ENCODE peak calls at places on chromosomes 5 and 9, in seven cellular contexts. One of them, this sample, is unnamed.

GRCh38 chr9:13360188-13360587 is 80.7 kb upstream of the MPDZ start:
- DNase-seq in RWPE1: no peak
- DNase-seq in epithelial cell of proximal tubule: no peak
- DNase-seq in transverse colon: no peak
- DNase-seq in pancreas: no peak
- DNase-seq in T1000: no peak
- DNase-seq in anterior cingulate cortex: no peak
- DNase-seq in this sample: no peak

GRCh38 chr9:69785757-69786156 is 25.9 kb upstream of the PTAR1 start:
- DNase-seq in RWPE1: peak
- DNase-seq in epithelial cell of proximal tubule: no peak
- DNase-seq in transverse colon: no peak
- DNase-seq in pancreas: no peak
- DNase-seq in T1000: no peak
- DNase-seq in anterior cingulate cortex: no peak
- DNase-seq in this sample: no peak

GRCh38 chr5:135457424-135458071 is 5.4 kb upstream of the TIFAB start:
- DNase-seq in RWPE1: peak
- DNase-seq in epithelial cell of proximal tubule: no peak
- DNase-seq in transverse colon: peak
- DNase-seq in pancreas: peak
- DNase-seq in T1000: no peak
- DNase-seq in anterior cingulate cortex: no peak
- DNase-seq in this sample: peak

GRCh38 chr5:139475865-139476651 is 5.3 kb downstream of the SMIM33 start:
- DNase-seq in RWPE1: no peak
- DNase-seq in epithelial cell of proximal tubule: no peak
- DNase-seq in transverse colon: no peak
- DNase-seq in pancreas: no peak
- DNase-seq in T1000: no peak
- DNase-seq in anterior cingulate cortex: no peak
- DNase-seq in this sample: no peak

GRCh38 chr9:33245341-33245740 is 5.4 kb downstream of the SPINK4 start:
- DNase-seq in RWPE1: no peak
- DNase-seq in epithelial cell of proximal tubule: no peak
- DNase-seq in transverse colon: no peak
- DNase-seq in pancreas: no peak
- DNase-seq in T1000: no peak
- DNase-seq in anterior cingulate cortex: no peak
- DNase-seq in this sample: no peak

GRCh38 chr5:175748650-175749049 is 90.8 kb downstream of the HRH2 start:
- DNase-seq in RWPE1: no peak
- DNase-seq in epithelial cell of proximal tubule: no peak
- DNase-seq in transverse colon: no peak
- DNase-seq in pancreas: no peak
- DNase-seq in T1000: no peak
- DNase-seq in anterior cingulate cortex: no peak
- DNase-seq in this sample: no peak

GRCh38 chr5:91229031-91229623 is 154.0 kb downstream of the ARRDC3 start:
- DNase-seq in RWPE1: peak
- DNase-seq in epithelial cell of proximal tubule: no peak
- DNase-seq in transverse colon: no peak
- DNase-seq in pancreas: no peak
- DNase-seq in T1000: no peak
- DNase-seq in anterior cingulate cortex: no peak
- DNase-seq in this sample: no peak

GRCh38 chr5:143316844-143317631 is 86.4 kb downstream of the NR3C1 start:
- DNase-seq in RWPE1: no peak
- DNase-seq in epithelial cell of proximal tubule: no peak
- DNase-seq in transverse colon: no peak
- DNase-seq in pancreas: no peak
- DNase-seq in T1000: no peak
- DNase-seq in anterior cingulate cortex: no peak
- DNase-seq in this sample: peak

GRCh38 chr5:59134770-59135169 is 551.9 kb downstream of the RAB3C start:
- DNase-seq in RWPE1: no peak
- DNase-seq in epithelial cell of proximal tubule: no peak
- DNase-seq in transverse colon: no peak
- DNase-seq in pancreas: no peak
- DNase-seq in T1000: no peak
- DNase-seq in anterior cingulate cortex: no peak
- DNase-seq in this sample: no peak

GRCh38 chr5:117803533-117803932 is 1184.8 kb downstream of the DTWD2 start:
- DNase-seq in RWPE1: no peak
- DNase-seq in epithelial cell of proximal tubule: no peak
- DNase-seq in transverse colon: no peak
- DNase-seq in pancreas: no peak
- DNase-seq in T1000: no peak
- DNase-seq in anterior cingulate cortex: no peak
- DNase-seq in this sample: no peak

GRCh38 chr5:41368158-41368557 is 142.2 kb downstream of the PLCXD3 start:
- DNase-seq in RWPE1: no peak
- DNase-seq in epithelial cell of proximal tubule: no peak
- DNase-seq in transverse colon: no peak
- DNase-seq in pancreas: no peak
- DNase-seq in T1000: no peak
- DNase-seq in anterior cingulate cortex: no peak
- DNase-seq in this sample: no peak

GRCh38 chr9:2290382-2290781 is 275.2 kb downstream of the SMARCA2 start:
- DNase-seq in RWPE1: no peak
- DNase-seq in epithelial cell of proximal tubule: no peak
- DNase-seq in transverse colon: no peak
- DNase-seq in pancreas: no peak
- DNase-seq in T1000: no peak
- DNase-seq in anterior cingulate cortex: no peak
- DNase-seq in this sample: no peak

GRCh38 chr9:131951905-131952304 is 127.8 kb downstream of the MED27 start:
- DNase-seq in RWPE1: no peak
- DNase-seq in epithelial cell of proximal tubule: no peak
- DNase-seq in transverse colon: no peak
- DNase-seq in pancreas: no peak
- DNase-seq in T1000: no peak
- DNase-seq in anterior cingulate cortex: peak
- DNase-seq in this sample: no peak

GRCh38 chr9:124208571-124208970 is 49.2 kb upstream of the NEK6 start:
- DNase-seq in RWPE1: no peak
- DNase-seq in epithelial cell of proximal tubule: no peak
- DNase-seq in transverse colon: no peak
- DNase-seq in pancreas: no peak
- DNase-seq in T1000: no peak
- DNase-seq in anterior cingulate cortex: no peak
- DNase-seq in this sample: no peak

GRCh38 chr5:79151933-79152671 is 40.5 kb downstream of the BHMT start:
- DNase-seq in RWPE1: no peak
- DNase-seq in epithelial cell of proximal tubule: no peak
- DNase-seq in transverse colon: no peak
- DNase-seq in pancreas: no peak
- DNase-seq in T1000: no peak
- DNase-seq in anterior cingulate cortex: no peak
- DNase-seq in this sample: no peak

GRCh38 chr5:91189480-91190332 is 193.4 kb downstream of the ARRDC3 start:
- DNase-seq in RWPE1: no peak
- DNase-seq in epithelial cell of proximal tubule: no peak
- DNase-seq in transverse colon: peak
- DNase-seq in pancreas: no peak
- DNase-seq in T1000: peak
- DNase-seq in anterior cingulate cortex: no peak
- DNase-seq in this sample: peak

GRCh38 chr5:124979174-124979573 is 232.7 kb upstream of the ZNF608 start:
- DNase-seq in RWPE1: no peak
- DNase-seq in epithelial cell of proximal tubule: no peak
- DNase-seq in transverse colon: no peak
- DNase-seq in pancreas: no peak
- DNase-seq in T1000: no peak
- DNase-seq in anterior cingulate cortex: no peak
- DNase-seq in this sample: no peak

GRCh38 chr9:33165263-33166151 is 1.6 kb downstream of the B4GALT1 start:
- DNase-seq in RWPE1: peak
- DNase-seq in epithelial cell of proximal tubule: no peak
- DNase-seq in transverse colon: peak
- DNase-seq in pancreas: no peak
- DNase-seq in T1000: no peak
- DNase-seq in anterior cingulate cortex: no peak
- DNase-seq in this sample: no peak

GRCh38 chr5:180331647-180331950 is 21.5 kb downstream of the GFPT2 start:
- DNase-seq in RWPE1: no peak
- DNase-seq in epithelial cell of proximal tubule: no peak
- DNase-seq in transverse colon: no peak
- DNase-seq in pancreas: no peak
- DNase-seq in T1000: no peak
- DNase-seq in anterior cingulate cortex: no peak
- DNase-seq in this sample: no peak

GRCh38 chr5:152051499-152052454 is 127.1 kb upstream of the GLRA1 start:
- DNase-seq in RWPE1: no peak
- DNase-seq in epithelial cell of proximal tubule: no peak
- DNase-seq in transverse colon: no peak
- DNase-seq in pancreas: no peak
- DNase-seq in T1000: no peak
- DNase-seq in anterior cingulate cortex: no peak
- DNase-seq in this sample: no peak

GRCh38 chr9:14098102-14098501 is 215.8 kb downstream of the NFIB start:
- DNase-seq in RWPE1: no peak
- DNase-seq in epithelial cell of proximal tubule: no peak
- DNase-seq in transverse colon: no peak
- DNase-seq in pancreas: no peak
- DNase-seq in T1000: no peak
- DNase-seq in anterior cingulate cortex: no peak
- DNase-seq in this sample: no peak

GRCh38 chr5:151150484-151151262 is 6.9 kb downstream of the ANXA6 start:
- DNase-seq in RWPE1: no peak
- DNase-seq in epithelial cell of proximal tubule: no peak
- DNase-seq in transverse colon: peak
- DNase-seq in pancreas: no peak
- DNase-seq in T1000: no peak
- DNase-seq in anterior cingulate cortex: peak
- DNase-seq in this sample: no peak

GRCh38 chr9:127570533-127571111 is 41.5 kb upstream of the STXBP1 start:
- DNase-seq in RWPE1: no peak
- DNase-seq in epithelial cell of proximal tubule: no peak
- DNase-seq in transverse colon: no peak
- DNase-seq in pancreas: no peak
- DNase-seq in T1000: no peak
- DNase-seq in anterior cingulate cortex: no peak
- DNase-seq in this sample: no peak

GRCh38 chr9:78294290-78295176 is 2.4 kb upstream of the PSAT1 start:
- DNase-seq in RWPE1: no peak
- DNase-seq in epithelial cell of proximal tubule: no peak
- DNase-seq in transverse colon: no peak
- DNase-seq in pancreas: no peak
- DNase-seq in T1000: no peak
- DNase-seq in anterior cingulate cortex: no peak
- DNase-seq in this sample: no peak

GRCh38 chr5:10145922-10146321 is 103.8 kb downstream of the ATPSCKMT start:
- DNase-seq in RWPE1: peak
- DNase-seq in epithelial cell of proximal tubule: peak
- DNase-seq in transverse colon: no peak
- DNase-seq in pancreas: no peak
- DNase-seq in T1000: no peak
- DNase-seq in anterior cingulate cortex: no peak
- DNase-seq in this sample: no peak

GRCh38 chr9:33022303-33022702 is 2.8 kb upstream of the DNAJA1 start:
- DNase-seq in RWPE1: no peak
- DNase-seq in epithelial cell of proximal tubule: no peak
- DNase-seq in transverse colon: no peak
- DNase-seq in pancreas: no peak
- DNase-seq in T1000: no peak
- DNase-seq in anterior cingulate cortex: no peak
- DNase-seq in this sample: no peak

This sample was measured in adrenal gland.